ENCODE peak calls at places on chromosome 21, in five cellular contexts. E is HepG2, A is breast epithelium, V is GM23338, P is GM12878. M is an unnamed sample.

GRCh38 chr21:46392921-46393320 is 65.8 kb upstream of the DIP2A start:
- DNase-seq in A (no peak), E (no peak), V (no peak), P (no peak), M (no peak)

GRCh38 chr21:36976882-36977651 is 10.6 kb upstream of the HLCS start:
- DNase-seq in V (peak), E (peak), A (no peak), P (peak), M (peak)

GRCh38 chr21:17512245-17513213 is at the start of gene CXADR:
- DNase-seq in P (no peak), V (peak), A (peak), E (peak), M (no peak)

GRCh38 chr21:33025471-33026298 is at the start of gene OLIG2:
- DNase-seq in A (no peak), P (no peak), V (peak), E (no peak), M (no peak)

GRCh38 chr21:28186604-28187003 is 806.1 kb downstream of the LTN1 start:
- DNase-seq in V (no peak), E (no peak), P (no peak), A (no peak), M (no peak)

GRCh38 chr21:32543975-32544374 is 41.3 kb downstream of the TCP10L start:
- DNase-seq in P (no peak), V (no peak), E (no peak), A (no peak), M (no peak)

GRCh38 chr21:38816400-38816973 is 10.8 kb downstream of the ETS2 start:
- DNase-seq in E (no peak), P (no peak), A (no peak), V (no peak), M (no peak)

GRCh38 chr21:38841472-38841871 is 35.7 kb downstream of the ETS2 start:
- DNase-seq in E (no peak), V (no peak), A (no peak), P (no peak), M (no peak)

GRCh38 chr21:45320261-45320990 is 32.7 kb upstream of the POFUT2 start:
- DNase-seq in A (no peak), E (no peak), P (no peak), V (no peak), M (no peak)

GRCh38 chr21:46022551-46023107 is 41.1 kb downstream of the COL6A1 start:
- DNase-seq in E (peak), P (no peak), A (no peak), V (no peak), M (no peak)

GRCh38 chr21:34877485-34878128 is 171.5 kb downstream of the RUNX1 start:
- DNase-seq in P (no peak), V (no peak), A (peak), E (no peak), M (no peak)

GRCh38 chr21:17925000-17925610 is 105.9 kb upstream of the C21orf91 start:
- DNase-seq in A (no peak), V (peak), P (peak), E (peak), M (peak)

GRCh38 chr21:17454315-17455027 is 58.4 kb upstream of the CXADR start:
- DNase-seq in P (no peak), V (peak), E (peak), A (no peak), M (peak)

GRCh38 chr21:45286671-45287437 is 841 bp downstream of the POFUT2 start:
- DNase-seq in E (no peak), V (peak), A (peak), P (no peak), M (no peak)

GRCh38 chr21:31253684-31254083 is 90.4 kb downstream of the TIAM1 start:
- DNase-seq in V (no peak), E (no peak), A (no peak), P (no peak), M (no peak)

GRCh38 chr21:18403685-18404084 is at the start of gene TMPRSS15:
- DNase-seq in A (no peak), V (no peak), P (no peak), E (no peak), M (no peak)

GRCh38 chr21:38460171-38460742 is 38.0 kb downstream of the ERG start:
- DNase-seq in E (no peak), A (no peak), V (no peak), P (no peak), M (no peak)

GRCh38 chr21:28220670-28221069 is 772.0 kb downstream of the LTN1 start:
- DNase-seq in A (no peak), E (no peak), P (no peak), V (no peak), M (no peak)

GRCh38 chr21:42724226-42724920 is 71.0 kb downstream of the PDE9A start:
- DNase-seq in E (peak), P (no peak), V (no peak), A (no peak), M (no peak)
- H3K4me3 ChIP-seq in E (no peak), P (no peak), V (no peak), A (no peak), M (no peak)

GRCh38 chr21:26169061-26169610 is 1.4 kb downstream of the APP start:
- DNase-seq in E (peak), V (peak), P (peak), A (peak), M (no peak)
- TF ChIP-seq POLR2AphosphoS5 in E (no peak), V (no peak), P (peak), A (no peak), M (no peak)

DNA sequence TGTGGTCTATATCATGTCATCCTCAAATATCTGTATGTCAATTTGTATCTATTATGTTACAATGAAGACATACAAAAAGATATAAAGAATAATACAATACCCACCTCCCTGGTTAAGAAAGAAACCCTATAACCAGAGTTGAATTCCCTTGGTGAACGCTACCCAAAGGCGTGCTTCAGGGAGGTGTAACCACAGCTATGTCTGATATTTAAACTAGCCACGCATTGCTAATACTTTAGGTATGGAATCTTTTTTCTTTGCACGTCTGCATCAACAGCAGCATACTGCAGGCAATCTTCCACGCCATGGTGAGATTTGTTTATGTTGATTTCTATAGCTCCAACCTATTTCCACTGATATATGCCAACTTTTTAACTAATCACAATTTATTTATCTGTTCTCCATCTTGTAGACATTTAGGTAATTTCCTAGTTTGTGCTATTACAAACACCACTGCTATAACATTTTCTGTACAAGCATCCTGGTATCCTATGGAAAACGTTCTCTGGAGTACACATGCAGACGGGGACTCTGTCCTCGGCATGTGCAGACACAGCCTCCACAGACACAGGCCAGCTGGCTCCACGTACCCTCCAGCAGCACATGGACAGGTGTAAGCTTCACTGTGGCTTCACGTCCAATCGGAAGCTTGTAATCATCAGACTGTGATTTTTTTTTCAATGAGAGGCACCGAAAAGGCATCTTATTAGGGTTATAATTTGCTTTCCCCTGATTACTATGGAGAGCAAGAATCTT is 58.5 kb downstream of the HSF2BP start:
- DNase-seq in A (no peak), E (no peak), P (no peak), V (no peak), M (no peak)
- H3K27ac ChIP-seq in A (no peak), E (no peak), P (no peak), V (no peak), M (peak)

GRCh38 chr21:41169701-41170100 is 1.7 kb downstream of the BACE2 start:
- DNase-seq in V (no peak), P (no peak), A (no peak), E (no peak), M (no peak)
- H3K4me3 ChIP-seq in V (peak), P (no peak), A (no peak), E (no peak), M (no peak)

GRCh38 chr21:15058718-15059316 is 6.0 kb downstream of the NRIP1 start:
- DNase-seq in V (peak), E (no peak), A (no peak), P (no peak), M (no peak)
- TF ChIP-seq POLR2AphosphoS5 in V (no peak), E (peak), A (no peak), P (no peak), M (no peak)

DNA sequence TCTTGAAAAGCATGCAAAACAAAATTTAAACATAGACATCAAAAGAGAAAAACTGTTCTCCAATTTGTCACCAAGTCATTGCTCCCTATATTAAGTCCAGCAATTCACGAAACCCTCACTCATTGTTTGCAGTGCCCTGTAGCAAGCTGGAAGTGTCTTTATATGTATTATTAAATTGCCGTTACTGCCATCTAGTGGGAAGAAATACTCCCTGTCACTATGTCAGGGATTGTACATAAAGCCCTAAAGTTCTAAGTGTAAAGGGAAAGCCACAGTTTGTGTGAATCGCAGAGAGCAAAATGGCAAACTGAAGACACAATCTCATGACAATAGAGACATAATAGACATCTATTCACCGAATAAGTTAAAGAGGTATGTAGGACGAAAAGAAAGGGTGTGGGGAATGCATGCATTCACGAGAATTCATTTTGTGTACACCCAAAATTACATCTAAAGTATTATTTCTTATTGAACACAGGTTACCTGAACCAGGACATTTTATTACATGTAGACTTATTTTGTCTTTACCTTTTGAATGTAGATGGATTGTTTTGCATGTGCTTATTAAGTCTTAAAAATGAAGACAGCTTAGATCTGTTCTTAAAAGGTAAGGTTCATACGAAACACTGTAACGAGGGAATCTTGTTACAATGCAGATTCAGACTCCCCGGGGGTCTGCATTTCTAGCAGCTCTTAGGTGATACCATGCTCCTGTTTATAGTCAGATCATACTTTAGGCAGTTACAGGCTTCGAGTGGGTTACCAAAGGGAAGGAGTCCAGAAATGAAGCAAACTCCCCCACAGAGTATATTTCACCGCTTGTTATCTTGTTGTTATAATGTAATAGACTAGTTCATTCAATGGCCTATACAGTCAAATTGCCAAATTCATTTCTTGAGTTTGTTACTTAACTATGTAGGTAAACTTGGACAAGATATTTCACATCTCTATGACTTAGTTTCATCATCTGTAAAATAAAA is 600.8 kb downstream of the USP25 start:
- DNase-seq in P (no peak), A (no peak), E (peak), V (peak), M (peak)
- H3K27ac ChIP-seq in P (no peak), A (peak), E (no peak), V (no peak), M (no peak)

DNA sequence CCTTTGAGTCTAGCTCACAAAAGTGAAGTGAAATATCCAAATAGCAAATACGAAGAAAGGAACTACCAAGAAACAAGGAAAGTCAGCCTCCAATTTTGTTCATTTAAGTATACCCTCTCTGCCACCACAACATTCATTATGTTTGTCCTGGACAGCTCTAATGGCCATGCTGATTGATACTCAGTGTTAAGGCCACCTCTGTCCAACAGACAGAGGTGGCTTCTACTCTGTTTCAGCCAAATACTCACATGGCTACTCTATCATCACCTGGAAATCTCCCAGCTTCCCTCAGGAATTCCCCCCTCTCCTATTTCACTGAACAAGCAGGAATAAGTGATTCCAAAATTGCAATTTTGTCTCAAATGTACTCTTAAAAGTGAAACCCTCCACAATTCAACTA is 10.7 kb downstream of the APP start:
- DNase-seq in E (no peak), A (no peak), P (no peak), V (no peak), M (no peak)
- H3K4me3 ChIP-seq in E (no peak), A (no peak), P (no peak), V (no peak), M (no peak)

GRCh38 chr21:29287383-29287782 is 11.3 kb upstream of the BACH1 start:
- DNase-seq in E (peak), A (no peak), V (no peak), P (no peak), M (no peak)
- TF ChIP-seq POLR2AphosphoS5 in E (no peak), A (no peak), V (no peak), P (no peak), M (no peak)

M was measured in Panc1.